ENCODE peak calls at places on chromosomes 7 and 10, in seven cellular contexts. Y is OCI-LY7, C is hepatocyte, Z is AG10803, H is IMR-90, Q is GM23248, K is lower lobe of right lung. S is an unnamed sample.

GRCh38 chr7:116616555-116617059 is 55.4 kb upstream of the MET start:
- DNase-seq in Y (no peak), C (no peak), Z (peak), H (peak), Q (peak), K (no peak), S (no peak)

GRCh38 chr7:152451356-152451755 is 15.6 kb upstream of the KMT2C start:
- DNase-seq in Y (no peak), C (no peak), Z (no peak), H (no peak), Q (no peak), K (no peak), S (no peak)

GRCh38 chr7:43501881-43502280 is 81.0 kb upstream of the STK17A start:
- DNase-seq in Y (no peak), C (no peak), Z (peak), H (peak), Q (peak), K (no peak), S (no peak)

GRCh38 chr7:4556868-4557620 is 125.1 kb upstream of the FOXK1 start:
- DNase-seq in Y (no peak), C (no peak), Z (no peak), H (peak), Q (no peak), K (no peak), S (no peak)

GRCh38 chr7:12771378-12771877 is 84.0 kb downstream of the ARL4A start:
- DNase-seq in Y (no peak), C (no peak), Z (peak), H (peak), Q (peak), K (no peak), S (peak)

GRCh38 chr7:158016171-158017087 is 571.2 kb downstream of the PTPRN2 start:
- DNase-seq in Y (no peak), C (peak), Z (no peak), H (no peak), Q (no peak), K (no peak), S (no peak)

GRCh38 chr10:128802062-128802461 is 665.0 kb upstream of the MGMT start:
- DNase-seq in Y (no peak), C (no peak), Z (no peak), H (no peak), Q (no peak), K (no peak), S (no peak)

GRCh38 chr10:132146941-132147915 is 39.5 kb upstream of the DPYSL4 start:
- DNase-seq in Y (no peak), C (no peak), Z (no peak), H (no peak), Q (no peak), K (peak), S (no peak)

GRCh38 chr7:101698964-101699363 is 69.9 kb upstream of the MYL10 start:
- DNase-seq in Y (no peak), C (no peak), Z (no peak), H (no peak), Q (no peak), K (no peak), S (no peak)

GRCh38 chr7:37297546-37297945 is 151.1 kb downstream of the ELMO1 start:
- DNase-seq in Y (no peak), C (no peak), Z (no peak), H (no peak), Q (no peak), K (no peak), S (no peak)

GRCh38 chr7:149773446-149774236 is at the start of gene ZNF467:
- DNase-seq in Y (no peak), C (peak), Z (peak), H (no peak), Q (peak), K (peak), S (no peak)

GRCh38 chr10:118568327-118568848 is 27.1 kb downstream of the PRLHR start:
- DNase-seq in Y (peak), C (peak), Z (peak), H (peak), Q (peak), K (no peak), S (peak)

GRCh38 chr7:107387077-107387476 is 82.8 kb upstream of the GPR22 start:
- DNase-seq in Y (no peak), C (peak), Z (peak), H (peak), Q (no peak), K (no peak), S (peak)

GRCh38 chr7:55478700-55479099 is 93.6 kb downstream of the VOPP1 start:
- DNase-seq in Y (no peak), C (no peak), Z (no peak), H (no peak), Q (no peak), K (no peak), S (no peak)

GRCh38 chr7:6556196-6556595 is 4.9 kb upstream of the GRID2IP start:
- DNase-seq in Y (peak), C (peak), Z (no peak), H (no peak), Q (no peak), K (no peak), S (no peak)

GRCh38 chr7:25389489-25390106 is 161.3 kb upstream of the NPVF start:
- DNase-seq in Y (peak), C (peak), Z (peak), H (peak), Q (peak), K (no peak), S (peak)

GRCh38 chr7:8386926-8387550 is 46.4 kb upstream of the NXPH1 start:
- DNase-seq in Y (no peak), C (peak), Z (no peak), H (no peak), Q (no peak), K (no peak), S (no peak)

GRCh38 chr7:138865843-138866242 is 67.8 kb upstream of the ATP6V0A4 start:
- DNase-seq in Y (peak), C (no peak), Z (no peak), H (no peak), Q (no peak), K (no peak), S (peak)

GRCh38 chr10:91635401-91636400 is 2.8 kb upstream of the PPP1R3C start:
- DNase-seq in Y (peak), C (peak), Z (peak), H (peak), Q (peak), K (no peak), S (peak)

GRCh38 chr7:98661607-98662006 is 44.5 kb downstream of the NPTX2 start:
- DNase-seq in Y (no peak), C (no peak), Z (no peak), H (no peak), Q (no peak), K (no peak), S (no peak)

GRCh38 chr10:124217906-124218769 is 124.7 kb upstream of the CHST15 start:
- DNase-seq in Y (peak), C (no peak), Z (no peak), H (no peak), Q (no peak), K (no peak), S (peak)

DNA sequence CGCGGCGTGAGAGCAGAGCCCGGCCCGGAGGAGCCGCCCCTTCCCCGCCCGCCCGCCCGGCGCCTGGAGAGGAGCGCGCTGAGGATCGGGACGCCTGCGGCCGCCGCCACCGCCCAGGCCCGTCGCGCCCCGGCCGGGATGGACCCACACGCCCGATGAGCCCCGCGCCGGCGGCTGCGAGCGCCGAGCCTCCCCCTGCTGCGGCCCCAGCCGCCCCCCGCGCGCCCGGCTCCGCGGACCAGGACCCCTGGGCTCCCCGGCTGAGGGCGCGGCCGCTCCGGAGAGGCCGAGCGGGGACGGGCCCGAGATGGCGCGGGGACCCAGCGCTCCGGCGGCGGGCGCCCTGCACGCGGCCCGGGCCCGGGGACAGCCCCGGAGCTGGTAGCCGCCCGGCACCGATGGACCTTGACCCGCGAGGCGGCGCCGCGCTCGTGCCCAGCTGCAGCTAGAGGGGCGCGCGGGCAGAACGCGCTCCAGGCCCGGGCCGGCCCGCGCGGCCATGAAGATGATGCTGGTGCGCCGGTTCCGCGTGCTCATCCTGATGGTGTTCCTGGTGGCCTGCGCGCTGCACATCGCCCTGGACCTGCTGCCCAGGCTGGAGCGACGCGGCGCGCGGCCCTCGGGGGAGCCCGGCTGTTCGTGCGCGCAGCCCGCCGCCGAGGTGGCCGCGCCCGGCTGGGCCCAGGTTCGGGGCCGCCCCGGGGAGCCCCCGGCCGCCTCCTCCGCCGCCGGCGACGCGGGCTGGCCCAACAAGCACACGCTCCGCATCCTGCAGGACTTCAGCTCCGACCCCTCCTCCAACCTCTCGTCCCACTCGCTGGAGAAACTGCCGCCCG is 548 bp downstream of the FAM20C start:
- DNase-seq in Y (no peak), C (peak), Z (peak), H (peak), Q (peak), K (no peak), S (no peak)
- H3K4me3 ChIP-seq in Y (no peak), C (peak), Z (peak), H (peak), Q (peak), K (peak), S (peak)

GRCh38 chr7:148262721-148263229 is 327.8 kb upstream of the C7orf33 start:
- DNase-seq in Y (peak), C (peak), Z (peak), H (peak), Q (peak), K (peak), S (peak)
- H3K4me3 ChIP-seq in Y (no peak), C (no peak), Z (peak), H (no peak), Q (peak), K (no peak), S (no peak)

DNA sequence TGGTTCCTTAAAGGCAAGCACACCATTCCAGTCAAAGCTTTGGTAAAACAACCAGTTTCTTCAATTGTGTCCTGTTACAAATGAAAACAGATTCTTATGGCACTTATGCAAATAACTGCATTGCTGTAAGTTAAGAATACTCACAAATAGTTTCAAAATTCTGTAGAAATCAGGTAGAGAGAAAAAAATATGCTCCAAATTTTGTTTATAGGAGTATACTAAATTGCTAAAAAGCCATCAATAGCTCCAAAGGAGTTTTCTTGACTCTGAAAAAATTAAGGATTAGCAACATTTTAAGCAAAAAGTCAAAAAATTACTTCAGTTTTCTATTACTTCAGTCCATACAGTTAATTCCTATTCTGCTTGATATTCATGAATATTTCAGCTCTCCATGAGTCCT is 51.3 kb upstream of the KAT6B start:
- DNase-seq in Y (no peak), C (no peak), Z (no peak), H (no peak), Q (no peak), K (no peak), S (no peak)
- H3K4me3 ChIP-seq in Y (no peak), C (no peak), Z (no peak), H (no peak), Q (no peak), K (no peak), S (no peak)

DNA sequence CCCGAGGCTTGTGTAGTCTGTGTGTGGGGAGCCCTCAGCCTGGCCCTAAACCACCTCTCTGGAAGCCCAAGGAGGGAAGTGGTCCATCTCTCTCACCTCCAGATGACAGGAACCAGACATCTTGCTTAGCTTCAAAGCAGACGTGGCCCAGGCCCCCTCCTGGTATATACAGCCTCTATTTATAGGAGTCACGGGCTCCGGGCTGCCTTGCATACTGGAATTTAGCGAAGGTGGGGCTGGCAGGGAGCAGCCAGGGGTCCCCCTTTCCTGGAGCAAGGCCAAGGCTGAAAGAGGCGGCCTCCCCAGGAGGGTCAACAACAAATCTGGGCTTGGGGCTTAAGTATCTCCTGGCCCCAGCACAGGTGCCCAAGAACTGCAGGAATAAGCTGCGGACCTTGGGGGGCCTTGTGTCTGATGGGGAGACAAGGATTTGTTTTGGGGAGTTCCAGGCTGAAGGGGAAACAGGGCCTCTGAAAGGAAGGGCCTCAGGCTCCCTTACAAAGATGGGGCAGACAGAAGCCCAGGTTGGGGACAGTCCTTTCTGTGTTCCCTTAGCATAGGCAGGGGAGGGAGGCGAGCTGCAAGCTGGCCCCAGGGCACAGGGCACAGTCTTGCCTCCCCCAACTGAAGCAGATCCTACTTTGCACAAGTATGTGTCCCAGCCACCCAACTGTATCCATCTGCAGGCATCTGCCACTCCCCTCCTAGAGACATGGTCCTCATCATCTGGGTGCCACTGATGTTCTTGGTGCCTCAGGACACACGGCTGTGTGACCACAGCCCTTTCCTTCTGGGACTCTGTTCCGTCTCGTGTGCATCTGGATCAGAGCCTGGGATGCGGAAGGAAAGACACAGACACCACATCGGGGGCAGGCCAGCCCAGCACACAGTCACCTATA is 11.9 kb downstream of the ZCCHC24 start:
- DNase-seq in Y (no peak), C (peak), Z (no peak), H (no peak), Q (no peak), K (no peak), S (no peak)
- H3K4me3 ChIP-seq in Y (no peak), C (no peak), Z (no peak), H (no peak), Q (no peak), K (no peak), S (no peak)

DNA sequence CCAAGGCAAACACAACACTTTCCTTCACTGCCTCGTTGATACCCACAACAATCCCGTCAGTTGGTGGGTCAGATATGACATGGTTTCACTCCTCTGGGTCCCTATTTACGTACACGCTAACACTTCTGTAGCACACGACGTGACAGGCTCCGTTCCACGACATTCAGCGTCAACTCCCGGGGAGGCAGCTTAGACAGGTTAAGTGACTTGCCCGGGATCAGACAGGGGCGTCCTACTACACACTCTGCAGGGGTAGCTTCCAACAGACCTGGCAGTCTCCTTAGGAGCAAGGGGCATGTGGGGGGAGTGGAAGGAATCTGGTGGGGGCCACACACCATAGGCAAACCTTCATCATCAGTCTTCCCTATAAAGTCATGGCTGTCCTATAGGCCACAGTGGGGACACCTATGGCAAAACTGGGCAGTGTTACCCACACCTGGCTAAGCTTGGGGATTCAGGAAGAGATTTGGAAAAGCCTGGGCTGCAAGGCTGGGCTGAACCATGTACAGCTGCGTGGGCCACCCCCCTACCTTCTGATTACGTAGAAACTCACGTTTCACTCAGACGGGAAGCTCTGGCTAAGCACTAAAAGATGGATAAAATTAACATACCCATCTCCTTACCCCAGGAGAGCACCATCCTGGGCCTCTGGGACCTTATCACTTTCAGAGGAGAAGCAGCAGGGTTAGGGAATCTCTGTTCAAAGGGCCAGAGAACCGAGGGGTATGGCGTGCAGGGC is 2.0 kb downstream of the TYSND1 start:
- DNase-seq in Y (no peak), C (no peak), Z (no peak), H (no peak), Q (no peak), K (no peak), S (no peak)
- H3K4me3 ChIP-seq in Y (peak), C (no peak), Z (no peak), H (no peak), Q (peak), K (peak), S (peak)

DNA sequence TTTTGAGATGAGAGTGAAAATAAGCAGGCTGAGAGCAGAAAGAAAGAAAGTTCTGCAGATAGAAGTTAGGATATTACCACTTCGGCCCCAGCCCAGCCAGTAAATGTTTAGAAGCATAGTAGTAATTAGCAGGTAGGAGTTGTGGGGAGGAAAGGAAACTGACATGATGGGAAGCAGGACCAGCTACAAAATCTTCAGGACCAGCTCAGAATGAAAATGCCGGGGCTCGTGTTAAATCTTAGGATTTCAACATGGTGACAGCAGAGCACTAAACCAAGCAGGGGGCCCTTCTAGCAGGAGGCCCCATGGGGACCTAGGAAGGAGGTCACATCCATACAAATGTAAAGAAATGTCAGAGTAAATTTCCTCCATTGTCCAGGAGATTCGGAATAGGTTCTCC is 28.7 kb downstream of the PRSS2 start:
- DNase-seq in Y (no peak), C (no peak), Z (no peak), H (no peak), Q (no peak), K (no peak), S (no peak)
- H3K4me3 ChIP-seq in Y (peak), C (no peak), Z (no peak), H (no peak), Q (no peak), K (peak), S (no peak)

GRCh38 chr10:117168135-117168674 is 29.1 kb upstream of the KCNK18 start:
- DNase-seq in Y (peak), C (peak), Z (peak), H (peak), Q (peak), K (peak), S (peak)
- H3K4me3 ChIP-seq in Y (no peak), C (no peak), Z (no peak), H (no peak), Q (peak), K (peak), S (no peak)

DNA sequence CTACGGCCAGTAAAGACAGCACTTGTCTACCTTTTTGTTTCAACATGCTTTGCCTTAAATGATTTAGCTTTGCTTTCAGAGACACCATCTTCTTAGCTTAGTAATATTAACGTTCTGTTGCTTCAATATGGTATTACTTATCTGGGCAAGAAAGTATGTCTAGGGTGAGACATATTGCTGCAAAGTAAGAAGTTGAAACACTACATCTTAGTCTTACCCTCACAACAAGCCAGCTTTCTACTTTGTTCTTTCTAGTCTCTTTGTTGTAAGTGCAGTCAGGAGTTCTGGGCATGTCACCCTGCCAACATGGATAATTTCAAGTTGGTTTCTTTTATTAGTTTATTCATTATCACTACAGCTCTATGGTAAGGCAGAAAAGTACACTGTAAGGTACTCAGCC is 122.7 kb upstream of the DNAJB12 start:
- DNase-seq in Y (no peak), C (no peak), Z (no peak), H (no peak), Q (no peak), K (no peak), S (no peak)
- H3K4me3 ChIP-seq in Y (no peak), C (no peak), Z (no peak), H (no peak), Q (no peak), K (no peak), S (no peak)

DNA sequence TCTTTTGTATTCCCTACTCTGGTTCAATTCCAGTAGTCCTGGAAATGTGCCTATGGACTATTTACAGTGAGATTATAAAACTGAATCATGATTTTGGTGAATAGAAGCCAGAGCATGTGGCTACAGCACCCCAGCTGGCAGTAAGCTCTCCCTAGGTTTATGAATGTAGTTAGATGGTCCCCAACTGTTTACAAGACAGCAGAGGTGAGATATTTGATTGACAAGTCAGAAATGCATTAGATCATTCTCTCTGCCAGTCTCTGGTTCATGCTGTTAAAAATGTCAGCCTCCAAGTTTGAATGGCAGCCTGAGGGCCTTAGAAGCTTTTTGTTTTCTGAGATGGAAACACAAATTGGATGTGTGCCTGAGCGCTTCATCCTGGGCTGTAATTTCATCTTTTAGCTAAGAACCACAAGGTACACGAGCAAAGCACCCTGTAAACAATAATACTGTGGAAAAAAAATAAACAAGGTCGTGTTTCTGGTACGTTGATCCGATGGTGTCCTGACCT is 85.0 kb downstream of the BTRC start:
- DNase-seq in Y (no peak), C (no peak), Z (no peak), H (peak), Q (peak), K (no peak), S (no peak)
- H3K4me3 ChIP-seq in Y (no peak), C (no peak), Z (no peak), H (no peak), Q (no peak), K (no peak), S (no peak)

S was measured in SJCRH30.